ENCODE peak calls at places on chromosomes 13 and 19, in five cellular contexts. R is breast epithelium, S is HL-60, V is stomach, A is suprapubic skin. M is an unnamed sample.

GRCh38 chr13:52851153-52851962 is 2.9 kb upstream of the PCDH8 start:
- DNase-seq in R (no peak), S (peak; percentile 70), V (peak; percentile 32), A (no peak), M (no peak)

GRCh38 chr13:97205465-97205864 is 16.7 kb upstream of the MBNL2 start:
- DNase-seq in R (no peak), S (no peak), V (no peak), A (no peak), M (no peak)

GRCh38 chr19:39007096-39007495 is 25.3 kb downstream of the FBXO27 start:
- DNase-seq in R (no peak), S (no peak), V (no peak), A (no peak), M (no peak)

GRCh38 chr19:10339380-10339960 is at the start of gene ICAM3:
- DNase-seq in R (no peak), S (peak; percentile 90), V (peak; percentile 36), A (no peak), M (no peak)

GRCh38 chr13:107305178-107305577 is 737.2 kb upstream of the ARGLU1 start:
- DNase-seq in R (no peak), S (no peak), V (no peak), A (no peak), M (no peak)

GRCh38 chr13:67148219-67148583 is 81.9 kb downstream of the PCDH9 start:
- DNase-seq in R (no peak), S (no peak), V (no peak), A (no peak), M (no peak)

GRCh38 chr13:34822681-34823080 is 119.4 kb upstream of the NBEA start:
- DNase-seq in R (no peak), S (no peak), V (no peak), A (no peak), M (no peak)

GRCh38 chr19:30076751-30077670 is 135.0 kb downstream of the URI1 start:
- DNase-seq in R (no peak), S (no peak), V (no peak), A (peak; percentile 41), M (no peak)

GRCh38 chr13:45826741-45827140 is 24.8 kb downstream of the SIAH3 start:
- DNase-seq in R (no peak), S (peak; percentile 83), V (no peak), A (no peak), M (no peak)

GRCh38 chr13:106498571-106498970 is 36.9 kb downstream of the EFNB2 start:
- DNase-seq in R (no peak), S (peak; percentile 46), V (no peak), A (no peak), M (no peak)

GRCh38 chr19:23415034-23415433 is 19.8 kb upstream of the ZNF91 start:
- DNase-seq in R (no peak), S (no peak), V (no peak), A (no peak), M (no peak)

GRCh38 chr19:48975947-48976847 is 11.1 kb downstream of the FTL start:
- DNase-seq in R (no peak), S (no peak), V (no peak), A (no peak), M (no peak)

GRCh38 chr13:47896546-47896945 is 104.5 kb downstream of the SUCLA2 start:
- DNase-seq in R (no peak), S (no peak), V (no peak), A (no peak), M (no peak)

GRCh38 chr13:30153871-30154426 is 153.4 kb downstream of the KATNAL1 start:
- DNase-seq in R (no peak), S (no peak), V (no peak), A (no peak), M (no peak)

GRCh38 chr13:50129923-50130685 is 114.9 kb downstream of the KCNRG start:
- DNase-seq in R (no peak), S (no peak), V (no peak), A (peak; percentile 81), M (no peak)

GRCh38 chr13:56886398-56886797 is 254.3 kb upstream of the PRR20A start:
- DNase-seq in R (no peak), S (no peak), V (no peak), A (no peak), M (no peak)

GRCh38 chr13:79589605-79590511 is 108.9 kb downstream of the NDFIP2 start:
- DNase-seq in R (peak; percentile 79), S (peak; percentile 49), V (no peak), A (no peak), M (peak; percentile 89)

GRCh38 chr19:36449059-36449670 is 30.7 kb upstream of the ZFP82 start:
- DNase-seq in R (no peak), S (no peak), V (no peak), A (no peak), M (no peak)

GRCh38 chr19:44808463-44809371 is at the start of gene BCAM:
- DNase-seq in R (peak; percentile 64), S (no peak), V (peak; percentile 82), A (peak; percentile 75), M (peak; percentile 71)

GRCh38 chr13:73767747-73768315 is 366.4 kb downstream of the KLF12 start:
- DNase-seq in R (no peak), S (no peak), V (no peak), A (no peak), M (no peak)

GRCh38 chr19:5339950-5340636 is 519 bp downstream of the PTPRS start:
- DNase-seq in R (no peak), S (no peak), V (no peak), A (no peak), M (no peak)
- TF ChIP-seq POLR2AphosphoS5 in R (no peak), S (no peak), V (no peak), A (no peak), M (no peak)

DNA sequence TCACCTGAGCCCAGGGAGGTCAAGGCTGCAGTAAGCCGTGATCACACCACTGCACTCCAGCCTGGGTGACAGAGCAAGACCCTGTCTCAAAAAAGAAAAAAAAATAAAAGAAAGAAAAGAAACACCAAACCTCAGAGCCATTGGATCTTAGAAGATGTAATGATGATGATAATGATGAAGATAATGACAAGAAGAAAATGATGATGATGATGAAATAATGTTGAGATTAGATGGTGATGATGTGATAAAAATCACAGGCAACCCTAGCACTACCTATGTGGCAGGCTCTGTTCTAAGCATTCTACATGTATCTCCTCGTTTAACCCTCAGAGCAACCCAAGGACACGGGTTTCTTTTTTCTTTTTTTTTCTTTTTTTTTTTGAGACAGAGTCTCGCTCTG is 20.1 kb upstream of the HNRNPUL1 start:
- DNase-seq in R (no peak), S (no peak), V (no peak), A (no peak), M (no peak)
- H3K27ac ChIP-seq in R (no peak overlapping the region), S (no peak overlapping the region), V (no peak overlapping the region), A (no peak overlapping the region), M (no peak overlapping the region)

GRCh38 chr19:52665047-52665446 is 26.9 kb upstream of the ZNF83 start:
- DNase-seq in R (no peak), S (no peak), V (no peak), A (no peak), M (no peak)

GRCh38 chr19:52665529-52665928 is 27.4 kb upstream of the ZNF83 start:
- DNase-seq in R (no peak), S (no peak), V (no peak), A (no peak), M (no peak)

GRCh38 chr19:52669586-52669985 is 31.4 kb upstream of the ZNF83 start:
- DNase-seq in R (no peak), S (no peak), V (no peak), A (no peak), M (no peak)

GRCh38 chr19:52670046-52670445 is 31.9 kb upstream of the ZNF83 start:
- DNase-seq in R (no peak), S (no peak), V (no peak), A (no peak), M (no peak)

GRCh38 chr19:52667972-52668371 is 29.8 kb upstream of the ZNF83 start:
- DNase-seq in R (no peak), S (no peak), V (no peak), A (no peak), M (no peak)
- TF ChIP-seq POLR2AphosphoS5 in R (no peak), S (no peak), V (no peak), A (no peak), M (no peak)

DNA sequence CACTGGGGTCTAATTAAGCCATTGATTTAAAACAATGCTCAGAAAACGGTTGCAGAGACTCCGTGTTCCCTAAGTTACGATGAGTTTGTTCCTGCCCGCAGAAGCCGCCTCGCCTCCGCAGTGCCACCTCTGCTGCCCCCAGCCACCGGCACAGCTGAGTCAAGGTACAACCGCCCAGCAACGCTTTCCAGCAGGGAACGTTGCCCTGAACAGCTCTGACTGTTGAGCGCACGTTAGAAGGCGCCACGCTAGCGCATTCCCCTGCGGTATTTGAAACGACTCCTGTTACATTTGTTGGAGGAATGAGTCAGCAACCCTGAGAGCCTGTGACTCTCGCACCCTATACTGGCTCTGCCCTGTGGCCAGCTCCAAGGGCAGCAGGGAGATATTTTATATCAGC is 302.7 kb downstream of the TEX29 start:
- DNase-seq in R (no peak), S (no peak), V (no peak), A (no peak), M (no peak)
- H3K27ac ChIP-seq in R (no peak overlapping the region), S (no peak overlapping the region), V (no peak overlapping the region), A (no peak overlapping the region), M (no peak overlapping the region)

M was measured in prostate gland.